ENCODE peak calls at places on chromosomes 5 and 9, in ten cellular contexts. D, W, T, G, B, O, K, E, C and Z are unnamed samples. For H3K4me1, the result is how much of the 10 kb centered on the place peaks cover.

GRCh38 chr5:6545036-6545693 is 87.7 kb downstream of the NSUN2 start:
- DNase-seq in O (no peak), T (no peak), E (no peak), K (no peak), W (no peak), G (no peak), D (no peak), C (no peak), B (no peak), Z (no peak)

GRCh38 chr5:100667021-100667671 is 132.0 kb downstream of the FAM174A start:
- DNase-seq in K (no peak), C (no peak), T (no peak), G (no peak), D (no peak), O (no peak), B (no peak), E (no peak), W (peak), Z (no peak)

GRCh38 chr5:39219433-39219832 is at the start of gene FYB1:
- DNase-seq in T (no peak), E (no peak), K (no peak), D (peak), G (no peak), B (no peak), C (peak), W (no peak), O (no peak), Z (peak)

GRCh38 chr9:75071530-75072122 is 16.3 kb downstream of the NMRK1 start:
- DNase-seq in W (no peak), C (no peak), K (no peak), G (no peak), E (no peak), D (no peak), T (peak), B (peak), O (peak), Z (peak)

GRCh38 chr5:159582756-159583523 is 252.7 kb upstream of the IL12B start:
- DNase-seq in K (no peak), O (no peak), G (peak), D (no peak), E (no peak), C (no peak), B (no peak), W (peak), T (peak), Z (no peak)

GRCh38 chr5:150623878-150624216 is 16.6 kb upstream of the SYNPO start:
- DNase-seq in K (no peak), D (no peak), B (no peak), W (no peak), E (no peak), G (no peak), C (no peak), O (no peak), T (no peak), Z (no peak)

GRCh38 chr5:34510002-34510401 is 146.1 kb upstream of the RAI14 start:
- DNase-seq in E (no peak), O (no peak), W (no peak), D (no peak), B (no peak), K (no peak), T (no peak), C (no peak), G (no peak), Z (no peak)

GRCh38 chr9:89879276-89879675 is 274.5 kb downstream of the GADD45G start:
- DNase-seq in C (peak), O (peak), B (no peak), K (no peak), E (no peak), D (peak), G (no peak), W (no peak), T (no peak), Z (no peak)

GRCh38 chr5:177537389-177538361 is 16.7 kb downstream of the FAM193B start:
- DNase-seq in G (peak), W (peak), D (peak), T (no peak), C (peak), B (peak), E (peak), O (no peak), K (no peak), Z (no peak)

GRCh38 chr9:120925535-120926396 is 830 bp downstream of the TRAF1 start:
- DNase-seq in E (no peak), B (no peak), T (no peak), O (no peak), W (peak), D (peak), K (no peak), C (no peak), G (peak), Z (no peak)

GRCh38 chr9:23644906-23645305 is 181.1 kb downstream of the ELAVL2 start:
- DNase-seq in T (no peak), O (no peak), C (no peak), K (no peak), E (no peak), B (no peak), W (no peak), G (no peak), D (no peak), Z (no peak)

GRCh38 chr5:179302499-179303185 is 42.6 kb downstream of the ADAMTS2 start:
- DNase-seq in E (no peak), K (no peak), D (peak), G (no peak), C (no peak), W (no peak), T (no peak), O (no peak), B (peak), Z (no peak)

GRCh38 chr5:147854894-147855773 is 23.4 kb upstream of the SCGB3A2 start:
- DNase-seq in O (no peak), C (no peak), K (no peak), G (no peak), E (no peak), B (no peak), W (no peak), D (no peak), T (no peak), Z (no peak)

GRCh38 chr5:16713386-16713928 is 96.7 kb upstream of the RETREG1 start:
- DNase-seq in G (no peak), B (no peak), T (no peak), K (peak), D (no peak), E (no peak), C (no peak), O (no peak), W (peak), Z (no peak)

GRCh38 chr5:102858808-102859207 is 103.7 kb downstream of the PAM start:
- DNase-seq in O (no peak), D (no peak), K (no peak), G (no peak), C (no peak), W (peak), B (no peak), E (no peak), T (no peak), Z (no peak)

GRCh38 chr5:78698218-78698751 is 49.7 kb upstream of the LHFPL2 start:
- DNase-seq in B (peak), C (no peak), T (no peak), O (no peak), E (no peak), D (peak), W (peak), K (no peak), G (no peak), Z (no peak)

GRCh38 chr9:31574006-31574750 is 810.3 kb upstream of the ACO1 start:
- DNase-seq in D (no peak), K (no peak), O (no peak), B (no peak), G (no peak), W (no peak), T (no peak), C (no peak), E (no peak), Z (no peak)

GRCh38 chr5:149730620-149731331 is 666 bp downstream of the PPARGC1B start:
- DNase-seq in D (peak), K (peak), T (no peak), C (peak), E (peak), W (no peak), O (peak), G (peak), B (peak), Z (no peak)

GRCh38 chr5:142097681-142098080 is 10.9 kb upstream of the NDFIP1 start:
- DNase-seq in O (no peak), G (no peak), B (no peak), C (no peak), T (no peak), W (no peak), E (no peak), D (no peak), K (no peak), Z (no peak)

GRCh38 chr9:18256574-18256973 is 217.4 kb upstream of the ADAMTSL1 start:
- DNase-seq in C (no peak), O (no peak), T (no peak), G (no peak), B (no peak), K (no peak), E (no peak), W (peak), D (no peak), Z (no peak)

GRCh38 chr5:96881511-96882115 is 5.3 kb downstream of the ERAP2 start:
- DNase-seq in O (no peak), G (no peak), E (no peak), W (peak), C (no peak), K (no peak), D (no peak), B (no peak), T (no peak), Z (no peak)

DNA sequence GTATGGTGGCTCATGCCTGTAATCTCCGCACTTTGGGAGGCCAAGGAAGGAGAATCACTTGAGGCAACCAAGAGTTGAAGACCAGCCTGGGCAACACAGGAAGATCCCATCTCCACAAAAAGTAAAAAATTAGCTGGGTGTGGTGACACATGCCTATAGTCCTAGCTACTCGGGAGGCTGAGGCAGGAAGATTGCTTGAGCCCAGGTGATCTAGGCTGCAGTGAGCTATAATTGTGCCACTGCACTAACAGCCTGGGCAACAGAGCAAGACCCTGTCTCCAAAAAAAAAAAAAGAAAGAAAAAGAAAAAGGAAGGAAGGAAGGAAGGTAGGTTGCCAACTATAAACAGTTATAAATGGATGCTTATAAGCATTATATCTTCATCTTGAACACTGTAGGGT is 51.0 kb downstream of the RFX3 start:
- DNase-seq in B (no peak), O (no peak), D (no peak), G (no peak), W (no peak), E (no peak), C (no peak), K (no peak), T (no peak), Z (no peak)
- H3K4me1 ChIP-seq in B (under half), O (under half), D (under half), G (under half), W (under half), E (under half), C (under half), K (under half), T (under half), Z (under half)

GRCh38 chr5:28737682-28738081 is 1699.3 kb upstream of the CDH9 start:
- DNase-seq in B (no peak), K (no peak), O (no peak), E (no peak), W (no peak), G (no peak), D (no peak), T (no peak), C (no peak), Z (no peak)

GRCh38 chr5:28729067-28729466 is 1690.7 kb upstream of the CDH9 start:
- DNase-seq in K (no peak), W (no peak), T (no peak), E (no peak), C (no peak), G (no peak), B (no peak), O (no peak), D (no peak), Z (no peak)

DNA sequence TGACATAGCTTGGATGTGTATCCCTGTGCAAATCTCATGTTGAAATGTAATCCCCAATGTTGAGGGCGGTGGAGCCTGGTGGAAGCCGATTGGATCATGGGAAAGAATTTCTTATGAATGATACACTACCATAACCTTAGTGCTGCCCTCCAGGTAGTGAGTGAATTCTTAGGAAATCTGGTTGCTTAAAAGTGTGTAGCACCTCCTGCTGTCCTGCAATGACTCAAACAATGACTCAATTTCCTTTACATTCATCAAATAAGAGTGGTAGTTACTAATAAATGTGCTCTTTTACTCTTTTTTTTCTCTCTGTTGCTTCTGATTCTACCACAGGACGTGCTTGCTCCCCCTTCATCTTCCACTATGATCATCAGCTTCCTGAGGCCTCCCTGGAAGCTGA is 1696.0 kb upstream of the CDH9 start:
- DNase-seq in D (no peak), K (no peak), W (no peak), C (no peak), T (no peak), O (no peak), E (no peak), B (no peak), G (peak), Z (no peak)
- TF ChIP-seq CTCF in D (no peak), K (peak), W (no peak), C (no peak), T (no peak), O (no peak), E (no peak), B (no peak), G (no peak), Z (no peak)

GRCh38 chr5:134507495-134507894 is 18.0 kb upstream of the JADE2 start:
- DNase-seq in B (no peak), G (no peak), D (no peak), K (no peak), W (no peak), C (no peak), E (no peak), O (no peak), T (no peak), Z (no peak)

GRCh38 chr5:134508521-134509195 is 16.8 kb upstream of the JADE2 start:
- DNase-seq in K (no peak), C (peak), E (no peak), G (no peak), D (peak), B (no peak), W (no peak), T (no peak), O (no peak), Z (no peak)

GRCh38 chr5:134503937-134504437 is 21.5 kb upstream of the JADE2 start:
- DNase-seq in T (no peak), G (no peak), W (peak), B (no peak), O (no peak), C (no peak), E (no peak), D (no peak), K (no peak), Z (no peak)

GRCh38 chr5:134504629-134505300 is 20.7 kb upstream of the JADE2 start:
- DNase-seq in C (no peak), W (no peak), O (peak), B (no peak), K (no peak), E (no peak), T (no peak), D (no peak), G (no peak), Z (no peak)

GRCh38 chr5:134506054-134507039 is 19.1 kb upstream of the JADE2 start:
- DNase-seq in G (peak), W (no peak), K (peak), C (peak), E (peak), D (peak), T (peak), O (peak), B (peak), Z (peak)
- H3K4me3 ChIP-seq in G (peak), W (no peak), K (no peak), C (no peak), E (no peak), D (no peak), T (peak), O (peak), B (no peak), Z (no peak)

GRCh38 chr5:95241-95980 is 3.4 kb downstream of the PLEKHG4B start:
- DNase-seq in O (peak), T (no peak), K (no peak), G (no peak), D (no peak), E (no peak), B (no peak), C (no peak), W (no peak), Z (no peak)
- H3K4me1 ChIP-seq in O (under half), T (under half), K (under half), G (under half), D (under half), E (under half), B (under half), C (under half), W (under half), Z (under half)

DNA sequence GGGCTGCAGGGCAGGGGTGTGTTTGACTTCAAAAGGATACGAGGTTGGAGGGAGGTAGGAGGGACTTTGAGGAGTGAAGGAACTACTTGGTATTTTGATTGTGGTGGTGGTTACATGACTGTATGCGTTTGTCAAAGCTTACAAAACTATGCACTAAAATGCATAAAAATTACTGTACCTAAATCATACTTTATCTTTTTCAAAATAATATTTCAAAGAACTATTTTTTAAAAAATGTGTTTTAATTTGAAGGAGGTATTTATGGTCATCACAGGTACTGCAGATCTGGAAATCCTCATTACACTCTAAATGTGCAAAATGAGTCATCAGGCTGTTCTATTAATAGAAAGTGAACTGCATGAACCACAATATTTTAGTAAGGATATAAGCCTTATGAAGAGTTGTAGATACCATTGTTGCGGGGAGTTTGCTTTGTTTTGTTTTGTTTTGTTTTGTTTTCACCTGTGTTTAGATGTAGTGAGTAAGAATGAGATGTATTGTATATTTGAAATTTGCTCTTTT is 116.9 kb downstream of the ARRDC3 start:
- DNase-seq in G (peak), B (no peak), E (no peak), D (no peak), C (no peak), K (no peak), T (peak), O (no peak), W (peak), Z (no peak)
- TF ChIP-seq CTCF in G (no peak), B (peak), E (no peak), D (peak), C (peak), K (no peak), T (no peak), O (peak), W (no peak), Z (no peak)

GRCh38 chr5:158080112-158080511 is 221.2 kb upstream of the CLINT1 start:
- DNase-seq in B (no peak), T (no peak), W (no peak), G (no peak), D (no peak), E (no peak), C (no peak), K (peak), O (no peak), Z (no peak)
- H3K4me3 ChIP-seq in B (no peak), T (no peak), W (no peak), G (no peak), D (no peak), E (no peak), C (no peak), K (no peak), O (no peak), Z (no peak)

GRCh38 chr9:136712690-136713554 is 550 bp downstream of the DIPK1B start:
- DNase-seq in W (no peak), E (no peak), B (no peak), D (no peak), K (peak), O (no peak), T (no peak), C (no peak), G (no peak), Z (no peak)
- H3K4me1 ChIP-seq in W (under half), E (under half), B (under half), D (under half), K (under half), O (under half), T (under half), C (under half), G (under half), Z (under half)